ENCODE peak calls at places on chromosomes 12 and 14, in six cellular contexts. M, I, L, O, F and Z are unnamed samples.

GRCh38 chr12:122835693-122836026 is 403 bp downstream of the HIP1R start:
- DNase-seq in L (no peak), O (peak; percentile 89), F (no peak), M (no peak), I (no peak), Z (no peak)

GRCh38 chr12:50394469-50395029 is 1.9 kb downstream of the FAM186A start:
- DNase-seq in L (no peak), F (no peak), O (no peak), I (no peak), M (no peak), Z (no peak)

GRCh38 chr12:59858508-59858907 is 262.7 kb downstream of the SLC16A7 start:
- DNase-seq in M (no peak), I (no peak), O (no peak), F (no peak), L (no peak), Z (peak; percentile 34)

GRCh38 chr12:105205322-105206048 is 30.5 kb downstream of the APPL2 start:
- DNase-seq in I (no peak), L (no peak), O (no peak), F (no peak), M (no peak), Z (no peak)

GRCh38 chr12:10551375-10551774 is 45.7 kb downstream of the EIF2S3B start:
- DNase-seq in F (no peak), L (no peak), O (peak; percentile 75), M (no peak), I (no peak), Z (no peak)

GRCh38 chr14:92463141-92463540 is 50.4 kb upstream of the RIN3 start:
- DNase-seq in O (no peak), L (peak; percentile 54), I (no peak), M (no peak), F (no peak), Z (peak; percentile 17)

GRCh38 chr12:42750356-42750755 is 160.8 kb upstream of the PRICKLE1 start:
- DNase-seq in M (no peak), L (no peak), F (no peak), I (no peak), O (no peak), Z (no peak)

GRCh38 chr14:81219821-81220487 is 805 bp downstream of the GTF2A1 start:
- DNase-seq in O (peak; percentile 91), M (no peak), F (peak; percentile 72), L (no peak), I (no peak), Z (peak; percentile 43)

GRCh38 chr14:37436519-37436918 is 158.5 kb downstream of the FOXA1 start:
- DNase-seq in L (no peak), O (no peak), F (no peak), I (no peak), M (no peak), Z (no peak)

GRCh38 chr12:6323340-6323994 is 13.0 kb downstream of the PLEKHG6 start:
- DNase-seq in I (peak; percentile 72), O (peak; percentile 79), L (peak; percentile 89), F (peak; percentile 80), M (peak; percentile 71), Z (peak; percentile 42)

GRCh38 chr12:49260165-49260564 is 4.7 kb upstream of the TUBA1C start:
- DNase-seq in I (no peak), O (no peak), F (no peak), M (no peak), L (no peak), Z (no peak)

GRCh38 chr14:101120636-101121398 is 217.3 kb upstream of the RTL1 start:
- DNase-seq in O (peak; percentile 90), F (peak; percentile 60), L (peak; percentile 68), M (no peak), I (no peak), Z (peak; percentile 26)

GRCh38 chr12:43692064-43692463 is 66.5 kb downstream of the PUS7L start:
- DNase-seq in F (no peak), M (no peak), I (no peak), O (no peak), L (no peak), Z (no peak)

GRCh38 chr12:92063641-92064040 is 82.0 kb downstream of the BTG1 start:
- DNase-seq in I (no peak), L (no peak), M (no peak), F (no peak), O (no peak), Z (no peak)

GRCh38 chr14:33774161-33774560 is 176.7 kb downstream of the EGLN3 start:
- DNase-seq in F (no peak), M (no peak), O (no peak), L (no peak), I (no peak), Z (no peak)

GRCh38 chr12:45220366-45220931 is 4.6 kb downstream of the ANO6 start:
- DNase-seq in I (no peak), O (no peak), L (no peak), M (no peak), F (no peak), Z (no peak)

DNA sequence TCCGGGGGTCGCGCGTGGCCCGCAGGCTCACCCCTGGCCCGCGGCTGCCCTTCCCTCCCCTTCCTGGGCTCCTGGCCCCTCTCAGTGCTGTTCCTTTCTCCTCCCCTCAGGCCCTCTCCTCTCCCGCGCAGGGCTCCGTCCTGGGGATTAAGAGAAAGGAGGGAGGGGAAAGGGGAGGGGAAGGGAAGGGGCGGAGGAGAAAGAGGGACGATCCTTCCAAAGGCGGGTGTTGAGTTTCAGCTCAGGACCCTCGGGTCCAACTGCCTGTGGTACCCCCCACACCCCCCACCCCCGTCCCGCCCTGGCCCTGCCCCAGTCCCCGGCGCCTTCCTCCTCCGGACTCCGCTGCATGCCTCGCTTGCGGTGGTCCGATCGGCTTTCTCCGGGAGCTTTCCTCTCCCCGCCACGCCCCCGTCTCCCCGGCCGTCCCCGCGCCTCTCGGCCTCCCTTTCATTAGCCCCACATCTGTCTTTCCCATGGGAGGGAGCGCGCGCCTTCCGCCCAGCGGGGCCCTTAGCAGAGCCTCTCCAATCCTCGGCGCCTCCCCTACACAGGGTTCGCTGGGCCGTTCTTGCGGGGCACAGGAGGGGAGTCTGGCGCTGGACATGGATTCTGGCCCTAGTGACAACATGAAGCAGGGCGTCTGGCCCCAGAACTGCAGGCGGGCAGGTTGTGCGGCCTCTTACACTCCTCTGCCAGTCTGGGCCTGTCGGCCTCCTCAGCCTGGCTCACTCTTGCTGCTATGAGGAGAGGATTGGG is 1.4 kb upstream of the EFS start:
- DNase-seq in L (peak; percentile 90), I (no peak), F (peak; percentile 85), O (peak; percentile 70), M (no peak), Z (no peak)
- TF ChIP-seq POLR2A in L (peak; percentile 65), I (peak; percentile 87), F (peak; percentile 46), O (no peak), M (no peak), Z (no peak)

DNA sequence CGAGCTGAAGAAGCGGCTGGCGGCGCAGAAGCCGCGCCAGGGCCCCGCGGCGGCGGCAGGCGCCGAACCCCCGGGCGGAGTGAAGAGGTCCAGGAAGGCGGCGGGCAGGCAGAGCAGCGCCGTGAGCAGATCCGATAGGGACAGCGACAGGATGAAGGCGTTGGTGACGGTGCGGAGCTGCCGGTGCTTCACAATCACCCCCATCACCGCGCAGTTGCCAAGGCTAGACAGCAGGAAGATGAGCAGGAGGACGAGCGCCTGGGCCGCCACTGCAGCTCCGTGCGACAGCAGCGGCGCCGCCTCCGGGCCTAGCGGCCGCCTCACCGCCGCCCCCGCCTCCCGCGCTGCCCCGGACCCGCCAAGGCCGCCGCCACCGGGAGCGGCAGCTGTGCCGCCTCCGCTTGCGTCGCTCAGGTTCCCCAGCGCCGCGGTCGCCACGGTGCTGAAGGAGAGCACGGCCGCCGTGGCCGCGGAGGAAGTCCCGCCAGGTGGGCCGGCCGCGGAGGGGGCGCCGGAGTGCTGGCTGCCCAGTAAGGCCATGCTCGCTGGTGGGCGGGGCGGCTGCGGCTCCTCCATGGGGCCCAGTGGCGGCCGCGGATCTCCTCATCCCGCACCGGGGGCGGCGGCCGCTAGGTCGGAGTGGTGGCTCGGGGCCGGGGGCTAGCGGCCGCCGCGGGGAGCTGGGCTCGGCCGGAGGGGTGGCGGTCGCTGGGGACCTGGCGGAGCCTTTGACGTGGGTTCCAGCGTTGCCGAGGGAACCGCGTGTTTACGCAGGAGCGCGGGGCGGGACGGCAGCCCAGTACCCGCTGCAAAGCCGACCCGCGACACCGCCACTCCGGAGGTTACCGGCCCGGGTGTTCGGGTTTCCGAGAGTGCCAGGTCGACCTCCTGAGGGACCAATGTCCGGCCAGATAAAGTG is at the start of gene GPR135:
- DNase-seq in F (peak; percentile 78), M (no peak), L (peak; percentile 88), O (peak; percentile 92), I (no peak), Z (peak; percentile 67)
- TF ChIP-seq POLR2AphosphoS5 in F (no peak), M (no peak), L (no peak), O (peak; percentile 39), I (no peak), Z (no peak)

DNA sequence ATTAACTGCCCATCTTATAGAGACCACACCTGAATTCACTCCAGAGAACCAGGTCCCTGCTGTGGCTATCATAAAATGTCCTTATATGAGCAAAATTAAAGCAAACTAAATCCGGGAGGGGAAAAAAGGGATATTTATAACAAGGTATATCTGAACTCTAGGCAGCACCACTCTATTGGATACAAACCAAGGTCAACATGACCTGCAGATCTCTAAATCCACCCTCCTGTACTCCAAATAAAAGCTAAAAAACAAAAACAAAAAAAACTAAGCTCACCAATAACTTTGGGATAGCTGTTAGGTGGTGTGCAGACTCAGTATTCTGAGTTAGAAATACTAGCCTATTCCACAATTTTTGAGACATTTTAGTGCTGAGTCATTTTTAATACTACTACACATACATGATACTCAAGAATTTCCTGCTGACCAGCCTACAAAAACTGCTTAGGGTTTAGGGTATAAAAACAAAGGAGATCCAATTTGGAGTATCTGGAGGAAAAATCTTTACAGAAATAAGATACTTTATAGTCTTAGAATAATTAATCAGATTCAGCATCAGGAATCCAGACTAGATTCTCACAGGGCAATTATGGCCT is 46.6 kb upstream of the LTBP2 start:
- DNase-seq in M (no peak), O (no peak), F (no peak), I (no peak), L (no peak), Z (no peak)
- TF ChIP-seq POLR2A in M (no peak), O (no peak), F (no peak), I (no peak), L (no peak), Z (no peak)

GRCh38 chr12:109721276-109721675 is 7.7 kb downstream of the FAM222A start:
- DNase-seq in F (no peak), M (no peak), L (no peak), I (no peak), O (no peak), Z (peak; percentile 65)

GRCh38 chr12:109724321-109724892 is 10.8 kb downstream of the FAM222A start:
- DNase-seq in I (no peak), O (no peak), F (no peak), L (no peak), M (no peak), Z (no peak)

GRCh38 chr12:109722753-109723109 is 9.1 kb downstream of the FAM222A start:
- DNase-seq in I (no peak), L (no peak), O (no peak), F (no peak), M (no peak), Z (no peak)

GRCh38 chr12:109722022-109722752 is 8.6 kb downstream of the FAM222A start:
- DNase-seq in O (no peak), M (no peak), L (no peak), I (no peak), F (no peak), Z (no peak)

DNA sequence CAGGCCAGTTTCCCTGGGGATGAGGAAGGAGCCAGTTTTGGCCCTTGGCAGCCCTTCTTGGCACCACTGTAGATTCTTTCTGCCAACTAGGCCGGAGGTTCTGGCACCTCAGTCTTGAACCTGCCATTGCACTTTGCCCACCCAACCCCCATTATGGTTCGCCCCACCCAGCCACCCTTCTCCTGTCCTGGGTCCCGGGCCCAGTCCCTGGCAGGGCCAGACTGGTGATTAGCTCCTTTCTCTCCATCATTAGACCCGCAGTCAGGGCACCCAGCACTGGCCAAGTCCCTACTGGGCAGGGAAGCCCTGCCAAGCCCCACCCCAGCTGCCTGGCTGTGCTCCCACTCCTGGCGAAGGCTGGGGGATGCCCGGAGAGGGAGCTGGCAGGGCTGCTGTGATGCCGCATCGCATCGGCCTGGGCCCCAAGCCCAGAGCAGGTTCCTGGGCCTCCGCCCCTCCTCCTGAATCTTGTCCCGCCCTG is 9.7 kb downstream of the FAM222A start:
- DNase-seq in M (no peak), L (peak; percentile 94), O (no peak), I (no peak), F (no peak), Z (peak; percentile 82)
- TF ChIP-seq POLR2AphosphoS5 in M (no peak), L (peak; percentile 40), O (no peak), I (no peak), F (no peak), Z (no peak)